ENCODE peak calls at places on chromosomes 16 and 17, in ten cellular contexts. O is CD8-positive, alpha-beta memory T cell; D is IMR-90; N is tibial artery; V is pancreas; M is kidney epithelial cell; Q is ovary; T is upper lobe of right lung; P is small intestine; R is GM12878. E is an unnamed sample. For H3K27me3, the result is how much of the 10 kb centered on the place peaks cover.

GRCh38 chr17:83078378-83079339 is 750 bp upstream of the METRNL start:
- DNase-seq in O (no peak), D (no peak), N (no peak), V (no peak), M (no peak), Q (peak), T (no peak), P (no peak), R (no peak), E (no peak)

GRCh38 chr17:18961634-18962493 is 9.9 kb downstream of the SLC5A10 start:
- DNase-seq in O (no peak), D (peak), N (peak), V (no peak), M (no peak), Q (no peak), T (no peak), P (no peak), R (no peak), E (no peak)

GRCh38 chr17:64554028-64554637 is 47.4 kb downstream of the CEP95 start:
- DNase-seq in O (no peak), D (no peak), N (no peak), V (no peak), M (no peak), Q (no peak), T (no peak), P (peak), R (no peak), E (no peak)

GRCh38 chr17:61247438-61247837 is 152.2 kb upstream of the TBX2 start:
- DNase-seq in O (no peak), D (peak), N (no peak), V (no peak), M (peak), Q (no peak), T (no peak), P (no peak), R (no peak), E (no peak)

GRCh38 chr16:14562691-14563491 is 67.2 kb downstream of the PARN start:
- DNase-seq in O (no peak), D (peak), N (no peak), V (peak), M (no peak), Q (no peak), T (no peak), P (peak), R (no peak), E (peak)

GRCh38 chr17:7856081-7856791 is 1.1 kb downstream of the NAA38 start:
- DNase-seq in O (no peak), D (no peak), N (peak), V (peak), M (no peak), Q (peak), T (peak), P (no peak), R (no peak), E (no peak)

GRCh38 chr16:63080736-63081135 is 1044.5 kb upstream of the CDH8 start:
- DNase-seq in O (no peak), D (no peak), N (no peak), V (peak), M (no peak), Q (no peak), T (no peak), P (no peak), R (no peak), E (no peak)

GRCh38 chr17:29591737-29592624 is 951 bp upstream of the ANKRD13B start:
- DNase-seq in O (peak), D (peak), N (peak), V (peak), M (no peak), Q (peak), T (peak), P (peak), R (no peak), E (peak)

GRCh38 chr16:85048921-85049562 is 21.4 kb downstream of the KIAA0513 start:
- DNase-seq in O (no peak), D (no peak), N (no peak), V (no peak), M (no peak), Q (no peak), T (no peak), P (no peak), R (no peak), E (peak)

GRCh38 chr17:63445571-63446217 is 412 bp downstream of the CYB561 start:
- DNase-seq in O (peak), D (no peak), N (no peak), V (peak), M (no peak), Q (no peak), T (peak), P (peak), R (no peak), E (no peak)

GRCh38 chr17:72432143-72432604 is 311.4 kb downstream of the SOX9 start:
- DNase-seq in O (no peak), D (peak), N (no peak), V (no peak), M (no peak), Q (no peak), T (no peak), P (peak), R (no peak), E (no peak)

GRCh38 chr16:11914759-11915643 is 755 bp downstream of the GSPT1 start:
- DNase-seq in O (peak), D (peak), N (no peak), V (peak), M (no peak), Q (peak), T (peak), P (peak), R (no peak), E (peak)

GRCh38 chr17:75024686-75025397 is 12.4 kb downstream of the MRPL58 start:
- DNase-seq in O (no peak), D (no peak), N (no peak), V (no peak), M (no peak), Q (no peak), T (no peak), P (no peak), R (no peak), E (no peak)

GRCh38 chr17:68623811-68624210 is 22.6 kb upstream of the FAM20A start:
- DNase-seq in O (no peak), D (no peak), N (no peak), V (no peak), M (no peak), Q (no peak), T (no peak), P (no peak), R (no peak), E (no peak)

GRCh38 chr16:65522412-65522811 is 400.5 kb upstream of the CDH11 start:
- DNase-seq in O (no peak), D (no peak), N (no peak), V (no peak), M (no peak), Q (no peak), T (no peak), P (no peak), R (no peak), E (no peak)
- H3K27me3 ChIP-seq in O (under half), D (under half), N (under half), V (under half), M (under half), Q (under half), T (under half), P (under half), R (under half), E (under half)

GRCh38 chr17:47728214-47728877 is 4.7 kb upstream of the TBX21 start:
- DNase-seq in O (no peak), D (no peak), N (no peak), V (no peak), M (no peak), Q (no peak), T (no peak), P (no peak), R (no peak), E (no peak)
- H3K27me3 ChIP-seq in O (under half), D (half or more), N (half or more), V (under half), M (under half), Q (under half), T (half or more), P (under half), R (under half), E (under half)

GRCh38 chr17:49906511-49907136 is 58.8 kb upstream of the TAC4 start:
- DNase-seq in O (no peak), D (no peak), N (no peak), V (no peak), M (no peak), Q (no peak), T (no peak), P (no peak), R (no peak), E (no peak)
- H3K27me3 ChIP-seq in O (half or more), D (half or more), N (half or more), V (under half), M (half or more), Q (under half), T (half or more), P (half or more), R (under half), E (half or more)

DNA sequence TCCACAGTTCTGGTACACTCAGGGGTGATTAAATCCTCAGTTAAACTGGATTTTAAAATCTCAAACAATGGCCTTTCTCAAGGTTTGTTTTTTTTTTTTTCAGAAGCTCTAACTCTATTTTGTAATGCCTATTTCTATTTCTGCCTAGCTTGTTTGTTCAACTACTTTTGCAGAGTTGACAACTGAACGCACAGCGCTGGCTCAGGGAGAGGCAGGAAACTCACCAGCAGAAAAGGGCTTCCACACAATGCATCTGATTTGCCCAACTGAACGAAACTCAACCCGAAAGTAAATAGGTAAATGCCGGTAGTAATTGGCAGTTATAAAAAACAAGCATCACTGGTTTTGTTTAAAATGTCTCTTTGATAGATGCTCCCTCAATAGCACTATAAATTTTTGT is 52.7 kb upstream of the CNEP1R1 start:
- DNase-seq in O (no peak), D (no peak), N (no peak), V (no peak), M (no peak), Q (no peak), T (no peak), P (no peak), R (no peak), E (no peak)
- H3K27me3 ChIP-seq in O (under half), D (under half), N (under half), V (under half), M (under half), Q (under half), T (under half), P (under half), R (under half), E (under half)

GRCh38 chr17:34820922-34821321 is 140.3 kb downstream of the CCT6B start:
- DNase-seq in O (no peak), D (no peak), N (no peak), V (no peak), M (no peak), Q (no peak), T (no peak), P (no peak), R (no peak), E (no peak)
- H3K27me3 ChIP-seq in O (under half), D (under half), N (under half), V (under half), M (under half), Q (under half), T (under half), P (under half), R (under half), E (under half)

GRCh38 chr17:28515518-28515917 is 9.4 kb downstream of the FOXN1 start:
- DNase-seq in O (no peak), D (no peak), N (no peak), V (no peak), M (no peak), Q (no peak), T (no peak), P (no peak), R (no peak), E (no peak)
- H3K27me3 ChIP-seq in O (under half), D (half or more), N (under half), V (under half), M (under half), Q (under half), T (under half), P (under half), R (under half), E (under half)

GRCh38 chr16:24049113-24049512 is 207.0 kb upstream of the CACNG3 start:
- DNase-seq in O (no peak), D (no peak), N (no peak), V (no peak), M (no peak), Q (no peak), T (no peak), P (no peak), R (no peak), E (no peak)
- H3K27me3 ChIP-seq in O (under half), D (under half), N (under half), V (under half), M (under half), Q (under half), T (under half), P (under half), R (under half), E (under half)

DNA sequence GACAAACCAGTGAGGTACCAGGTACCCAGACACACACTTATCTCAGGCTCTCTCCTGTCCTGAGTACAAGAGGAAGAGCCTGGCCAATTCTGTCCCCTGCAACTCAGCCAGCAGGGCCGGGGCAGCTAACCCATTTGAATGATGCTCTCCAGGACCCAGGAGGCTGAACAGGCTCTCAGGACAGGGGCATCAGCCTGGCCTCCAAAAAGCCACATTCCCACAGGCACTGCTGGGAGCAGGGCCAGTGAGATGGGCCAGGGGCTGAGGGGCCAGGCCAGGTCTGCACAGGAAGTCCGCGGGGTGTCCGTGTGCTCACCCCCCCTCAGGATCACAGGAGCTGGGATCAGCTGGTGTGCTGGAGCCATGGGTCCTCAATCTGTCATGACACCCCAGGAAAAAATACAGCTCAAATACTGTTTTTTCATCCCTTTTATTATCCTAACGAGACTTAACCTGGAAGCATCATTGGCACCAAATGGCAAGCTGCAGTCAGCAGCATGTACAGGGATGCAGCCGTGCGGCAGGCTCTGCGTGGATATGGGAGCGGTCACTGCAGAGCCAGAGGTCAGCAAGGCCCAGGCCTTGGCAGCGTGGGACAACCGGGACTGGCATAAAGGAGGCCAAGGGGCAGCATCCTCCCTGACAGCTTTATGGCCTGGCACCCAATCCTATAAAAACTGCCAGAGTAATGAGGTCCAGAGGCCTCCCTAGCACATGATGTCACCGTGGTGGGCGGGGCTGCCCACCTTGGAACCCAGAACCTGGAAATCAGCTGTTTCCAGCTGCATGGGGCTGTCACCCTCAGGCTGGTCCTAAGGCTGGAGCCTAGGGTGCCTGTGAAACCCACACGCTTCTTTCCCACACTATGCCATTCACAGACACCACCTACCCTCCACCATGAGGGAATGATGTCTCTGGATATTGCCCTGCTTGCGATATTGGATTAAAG is 276.7 kb downstream of the C16orf95 start:
- DNase-seq in O (no peak), D (no peak), N (peak), V (no peak), M (no peak), Q (no peak), T (peak), P (no peak), R (no peak), E (no peak)
- H3K27me3 ChIP-seq in O (under half), D (under half), N (under half), V (under half), M (under half), Q (under half), T (under half), P (under half), R (under half), E (under half)

GRCh38 chr16:52095466-52095865 is 451.5 kb downstream of the TOX3 start:
- DNase-seq in O (no peak), D (no peak), N (no peak), V (no peak), M (no peak), Q (no peak), T (no peak), P (peak), R (no peak), E (no peak)
- H3K27me3 ChIP-seq in O (under half), D (under half), N (under half), V (under half), M (under half), Q (under half), T (under half), P (under half), R (under half), E (under half)

DNA sequence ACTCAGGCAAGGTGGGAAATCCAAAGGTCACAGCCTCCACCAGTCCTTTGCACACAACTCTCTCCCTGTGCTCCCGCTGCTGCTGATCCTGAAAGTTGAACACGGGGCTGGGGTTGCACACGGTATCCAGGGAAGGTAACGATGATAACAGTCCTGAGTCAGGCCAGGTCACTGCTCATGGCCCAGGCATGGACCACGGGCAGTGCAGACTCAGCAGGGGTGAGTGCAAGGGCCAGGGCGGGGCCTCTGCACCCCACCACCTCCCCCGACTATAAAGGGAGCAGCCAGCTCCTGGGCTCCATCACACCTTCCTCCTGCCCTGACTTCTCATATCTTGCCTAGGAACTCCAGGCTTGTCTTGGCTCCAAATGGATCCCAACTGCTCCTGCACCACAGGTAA is at the start of gene MT1B:
- DNase-seq in O (no peak), D (no peak), N (no peak), V (no peak), M (no peak), Q (no peak), T (no peak), P (no peak), R (no peak), E (no peak)
- H3K27me3 ChIP-seq in O (under half), D (half or more), N (under half), V (under half), M (under half), Q (under half), T (under half), P (under half), R (under half), E (under half)